ENCODE peak calls at places on chromosome 13, in four cellular contexts. U is stomach, B is heart left ventricle, T is retinal pigment epithelial cell. W is an unnamed sample.

GRCh38 chr13:43908156-43909126 is 28.7 kb downstream of the LACC1 start:
- DNase-seq in U (no peak), B (no peak), T (peak), W (no peak)

GRCh38 chr13:101397742-101398141 is 18.6 kb downstream of the NALCN start:
- DNase-seq in U (no peak), B (no peak), T (no peak), W (no peak)

GRCh38 chr13:101711307-101712025 is 259.0 kb downstream of the ITGBL1 start:
- DNase-seq in U (no peak), B (peak), T (no peak), W (no peak)

GRCh38 chr13:44619651-44620050 is 43.5 kb upstream of the TSC22D1 start:
- DNase-seq in U (no peak), B (no peak), T (peak), W (no peak)

GRCh38 chr13:75319244-75319643 is 162.7 kb downstream of the TBC1D4 start:
- DNase-seq in U (no peak), B (no peak), T (no peak), W (no peak)

GRCh38 chr13:49858183-49858856 is 65.8 kb upstream of the KPNA3 start:
- DNase-seq in U (no peak), B (no peak), T (peak), W (no peak)

GRCh38 chr13:42760949-42761348 is 20.4 kb upstream of the FAM216B start:
- DNase-seq in U (no peak), B (no peak), T (no peak), W (no peak)

GRCh38 chr13:50912851-50913250 is 3.3 kb downstream of the RNASEH2B start:
- DNase-seq in U (no peak), B (no peak), T (no peak), W (no peak)

GRCh38 chr13:82438320-82438719 is 1444.0 kb downstream of the SLITRK1 start:
- DNase-seq in U (no peak), B (no peak), T (no peak), W (no peak)

GRCh38 chr13:113448545-113448884 is 4.8 kb downstream of the ADPRHL1 start:
- DNase-seq in U (peak), B (peak), T (no peak), W (no peak)

GRCh38 chr13:72852207-72852606 is 70.3 kb downstream of the PIBF1 start:
- DNase-seq in U (no peak), B (no peak), T (no peak), W (no peak)

GRCh38 chr13:50757021-50757420 is 86.5 kb downstream of the DLEU7 start:
- DNase-seq in U (no peak), B (no peak), T (no peak), W (no peak)

GRCh38 chr13:111336666-111337065 is 16.2 kb downstream of the TEX29 start:
- DNase-seq in U (no peak), B (no peak), T (no peak), W (no peak)

GRCh38 chr13:43815204-43815603 is 28.4 kb upstream of the ENOX1 start:
- DNase-seq in U (no peak), B (no peak), T (no peak), W (no peak)

GRCh38 chr13:44259045-44260042 is 114.3 kb upstream of the SERP2 start:
- DNase-seq in U (peak), B (no peak), T (no peak), W (peak)

GRCh38 chr13:80529734-80530133 is 188.8 kb upstream of the SPRY2 start:
- DNase-seq in U (no peak), B (no peak), T (no peak), W (no peak)

GRCh38 chr13:113864303-113864890 is 521 bp upstream of the GAS6 start:
- DNase-seq in U (no peak), B (peak), T (no peak), W (no peak)

GRCh38 chr13:81582381-81582780 is 1241.5 kb upstream of the SPRY2 start:
- DNase-seq in U (no peak), B (no peak), T (no peak), W (no peak)

GRCh38 chr13:30808600-30808999 is 73.3 kb downstream of the ALOX5AP start:
- DNase-seq in U (no peak), B (no peak), T (no peak), W (no peak)

GRCh38 chr13:54975676-54976075 is 1947.1 kb downstream of the OLFM4 start:
- DNase-seq in U (no peak), B (no peak), T (no peak), W (no peak)

DNA sequence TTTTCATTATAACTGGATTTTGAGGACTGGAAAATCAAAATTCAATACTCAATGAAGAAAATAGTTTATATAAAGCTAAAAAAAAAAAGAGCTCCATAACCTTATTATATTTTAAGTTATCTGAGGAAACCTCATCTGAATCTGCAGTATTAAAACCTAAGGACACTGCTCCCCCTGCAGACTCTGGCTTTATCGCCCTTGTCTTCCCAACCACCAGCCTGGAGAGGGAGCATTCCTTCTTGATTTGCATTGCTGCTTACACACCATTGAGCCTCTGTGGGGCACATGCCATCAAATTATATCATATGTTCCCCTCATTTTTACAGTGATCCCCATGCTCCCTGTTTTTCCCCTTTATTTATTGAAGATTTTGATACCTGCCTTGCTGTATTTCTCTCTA is 871.4 kb upstream of the GPC6 start:
- DNase-seq in U (no peak), B (no peak), T (no peak), W (no peak)
- TF ChIP-seq CTCF in U (no peak), B (peak), T (peak), W (no peak)

DNA sequence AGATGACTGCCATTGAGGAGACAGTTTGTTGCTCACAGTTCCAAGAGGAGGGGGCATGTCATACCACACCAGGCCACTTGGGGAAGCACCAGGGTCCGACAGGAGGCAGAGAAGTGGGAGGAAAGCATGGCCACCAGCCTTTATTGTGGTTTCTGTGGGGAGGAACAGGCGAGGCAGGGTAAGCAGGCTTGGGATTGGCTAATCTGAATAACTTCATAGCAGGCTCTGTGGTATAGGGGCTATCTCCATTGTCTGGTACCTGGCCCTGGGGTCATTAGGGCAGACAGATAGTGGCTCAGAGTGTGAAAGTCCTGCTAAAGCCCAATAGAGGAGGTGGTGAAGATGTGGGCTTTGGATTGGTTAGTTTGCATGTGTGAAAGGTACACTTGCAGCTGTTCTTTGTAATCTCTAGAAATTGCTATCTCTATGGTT is 35.5 kb downstream of the CBY2 start:
- DNase-seq in U (no peak), B (no peak), T (no peak), W (peak)
- TF ChIP-seq CTCF in U (no peak), B (no peak), T (peak), W (peak)

DNA sequence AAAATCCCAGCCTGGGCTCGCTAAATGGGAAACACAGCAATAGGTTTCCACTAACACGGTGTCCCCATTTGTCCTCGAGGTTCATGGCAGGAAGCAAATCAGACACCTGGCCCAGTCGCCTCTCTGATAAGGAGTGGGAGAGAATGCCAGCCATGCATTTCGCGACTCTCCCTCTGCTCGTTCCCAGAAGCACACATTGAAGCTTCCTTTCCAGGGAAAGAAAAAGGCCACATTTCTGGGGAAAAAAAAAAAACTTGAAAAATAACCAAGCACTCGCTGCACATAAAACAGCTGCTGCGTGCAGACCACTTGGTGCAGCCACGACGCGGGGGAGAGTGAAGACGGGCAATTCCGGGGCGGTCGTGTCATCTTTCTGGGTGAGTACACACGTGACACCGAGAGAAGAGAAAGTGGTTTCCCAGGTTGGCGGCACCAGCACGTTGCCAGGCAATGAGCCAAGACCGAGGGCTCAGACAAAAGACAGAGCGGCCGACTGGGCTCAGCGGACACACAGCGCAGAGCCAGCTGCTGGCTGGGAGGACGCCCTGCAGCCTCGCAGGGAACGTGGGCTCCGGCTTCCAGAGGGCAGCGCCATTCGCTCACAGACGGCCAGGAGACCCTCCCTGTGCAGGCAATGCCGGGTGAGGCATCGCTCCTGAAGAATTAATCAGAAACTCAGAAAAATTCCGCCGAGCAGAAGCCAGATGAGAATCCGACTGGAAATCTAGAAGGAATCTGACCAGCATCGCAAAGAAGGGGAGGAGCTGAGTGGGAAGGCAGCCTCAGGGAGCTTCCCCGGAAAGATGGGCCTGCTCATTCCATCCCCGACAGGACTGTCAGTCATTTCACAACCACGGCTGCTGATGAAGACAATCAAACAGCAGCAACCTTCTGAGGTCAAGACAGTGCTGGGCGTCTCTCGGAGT is 83.2 kb upstream of the IRS2 start:
- DNase-seq in U (peak), B (peak), T (no peak), W (no peak)
- TF ChIP-seq CTCF in U (no peak), B (no peak), T (peak), W (no peak)

GRCh38 chr13:26253787-26254582 is at the start of gene CDK8:
- DNase-seq in U (peak), B (peak), T (peak), W (peak)

GRCh38 chr13:26253262-26253786 is 605 bp upstream of the CDK8 start:
- DNase-seq in U (no peak), B (no peak), T (no peak), W (no peak)

GRCh38 chr13:26254583-26255102 is 714 bp downstream of the CDK8 start:
- DNase-seq in U (peak), B (peak), T (peak), W (peak)

GRCh38 chr13:26257049-26257448 is 3.1 kb downstream of the CDK8 start:
- DNase-seq in U (no peak), B (no peak), T (no peak), W (no peak)

DNA sequence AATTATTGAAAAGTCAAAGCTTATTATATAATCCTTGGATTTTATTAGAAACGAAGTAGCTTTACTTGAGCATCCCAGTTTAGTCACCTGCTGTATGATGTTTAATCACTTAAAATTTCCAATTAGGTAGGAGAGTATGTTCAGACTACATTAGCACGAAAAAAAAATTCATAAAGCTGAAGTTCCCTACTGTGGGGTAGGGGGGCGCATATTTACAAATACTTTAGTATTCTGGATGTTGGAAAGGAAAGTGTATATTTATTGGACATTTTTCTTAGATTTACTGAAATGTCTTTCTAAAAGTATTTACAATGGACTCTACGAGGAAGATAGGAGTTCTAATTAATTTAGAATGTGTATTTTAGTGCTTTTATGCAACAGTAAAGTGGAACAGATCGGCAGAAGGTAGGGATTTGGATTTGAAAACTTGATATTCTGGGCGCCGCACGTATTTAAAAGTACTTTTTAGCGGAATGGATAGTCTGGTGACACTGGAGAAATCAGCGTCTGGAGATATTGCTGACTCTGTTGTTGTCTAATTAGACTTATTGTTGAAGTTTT is 1.9 kb downstream of the CDK8 start:
- DNase-seq in U (no peak), B (no peak), T (no peak), W (no peak)
- TF ChIP-seq CTCF in U (no peak), B (no peak), T (peak), W (peak)

GRCh38 chr13:94968040-94968756 is 255.9 kb upstream of the SOX21 start:
- DNase-seq in U (no peak), B (no peak), T (no peak), W (peak)
- TF ChIP-seq CTCF in U (no peak), B (no peak), T (peak), W (no peak)

DNA sequence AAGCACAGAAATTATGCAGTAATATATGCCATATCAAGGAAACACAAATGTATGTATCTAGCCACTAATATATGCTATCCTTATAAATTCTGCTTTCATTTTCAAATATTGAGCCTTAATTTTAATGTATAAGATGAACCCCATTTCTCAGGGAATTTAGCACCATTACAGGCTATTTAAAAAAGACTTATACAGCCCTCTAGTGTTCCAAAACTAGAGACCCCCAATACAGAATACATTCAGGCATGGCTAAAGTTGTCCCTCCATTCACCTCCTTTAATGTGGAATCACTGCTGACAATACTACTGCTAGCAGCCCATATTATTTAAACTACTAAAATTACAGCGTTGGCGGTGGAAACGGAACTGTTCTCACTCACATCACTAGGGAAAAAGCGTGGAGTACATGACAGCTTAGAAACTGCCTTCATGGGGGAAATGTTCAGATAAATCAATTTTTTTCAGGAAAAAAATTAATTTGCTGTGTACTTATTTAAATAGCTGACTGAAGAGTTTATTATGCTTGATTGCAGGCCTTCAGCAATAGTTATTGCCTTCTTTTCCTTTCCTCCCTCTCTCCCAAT is 541.0 kb downstream of the PCDH9 start:
- DNase-seq in U (no peak), B (no peak), T (no peak), W (no peak)
- TF ChIP-seq CTCF in U (no peak), B (no peak), T (peak), W (peak)

GRCh38 chr13:28415994-28416411 is 78.9 kb downstream of the FLT1 start:
- DNase-seq in U (no peak), B (no peak), T (no peak), W (no peak)
- TF ChIP-seq CTCF in U (no peak), B (no peak), T (no peak), W (no peak)

GRCh38 chr13:46342538-46342937 is 44.5 kb downstream of the RUBCNL start:
- DNase-seq in U (no peak), B (no peak), T (no peak), W (no peak)
- TF ChIP-seq CTCF in U (no peak), B (no peak), T (peak), W (no peak)

GRCh38 chr13:47611664-47612288 is 389.3 kb downstream of the SUCLA2 start:
- DNase-seq in U (no peak), B (no peak), T (no peak), W (no peak)
- TF ChIP-seq CTCF in U (no peak), B (no peak), T (no peak), W (no peak)

GRCh38 chr13:28601581-28601980 is 57.3 kb upstream of the POMP start:
- DNase-seq in U (no peak), B (no peak), T (no peak), W (no peak)

GRCh38 chr13:28602580-28602979 is 56.4 kb upstream of the POMP start:
- DNase-seq in U (no peak), B (no peak), T (no peak), W (no peak)

GRCh38 chr13:28603033-28603664 is 55.8 kb upstream of the POMP start:
- DNase-seq in U (no peak), B (peak), T (no peak), W (no peak)

GRCh38 chr13:28597641-28598040 is 61.3 kb upstream of the POMP start:
- DNase-seq in U (no peak), B (no peak), T (no peak), W (no peak)
- TF ChIP-seq CTCF in U (no peak), B (no peak), T (no peak), W (no peak)

W was measured in GM10248.